ENCODE peak calls at places on chromosomes 6 and 20, in nine cellular contexts. One of them, this sample, is unnamed.
A peak's percentile ranks its signal among the peaks of the same experiment; 100 is the strongest.

GRCh38 chr20:52004720-52005119 is 186.9 kb downstream of the ZFP64 start:
- DNase-seq in sigmoid colon: no peak
- DNase-seq in adipocyte: peak; percentile 83
- DNase-seq in activated CD8-positive, alpha-beta memory T cell treated with anti-CD3 and anti-CD28 coated beads, Interleukin-2, amount 50 U/mL, for 48 hours: no peak
- DNase-seq in dorsolateral prefrontal cortex: no peak
- DNase-seq in SIG-M5: no peak
- DNase-seq in sciatic nerve: no peak
- DNase-seq in WTC11: no peak
- DNase-seq in T-helper 17 cell: no peak
- DNase-seq in this sample: no peak

GRCh38 chr6:112691289-112691688 is 344.2 kb downstream of the RFPL4B start:
- DNase-seq in sciatic nerve: no peak
- DNase-seq in SIG-M5: no peak
- DNase-seq in dorsolateral prefrontal cortex: no peak
- DNase-seq in WTC11: no peak
- DNase-seq in T-helper 17 cell: no peak
- DNase-seq in adipocyte: peak; percentile 81
- DNase-seq in activated CD8-positive, alpha-beta memory T cell treated with anti-CD3 and anti-CD28 coated beads, Interleukin-2, amount 50 U/mL, for 48 hours: no peak
- DNase-seq in sigmoid colon: no peak
- DNase-seq in this sample: no peak

GRCh38 chr20:47051936-47052566 is 157.4 kb downstream of the EYA2 start:
- DNase-seq in WTC11: no peak
- DNase-seq in T-helper 17 cell: no peak
- DNase-seq in dorsolateral prefrontal cortex: no peak
- DNase-seq in activated CD8-positive, alpha-beta memory T cell treated with anti-CD3 and anti-CD28 coated beads, Interleukin-2, amount 50 U/mL, for 48 hours: no peak
- DNase-seq in sigmoid colon: no peak
- DNase-seq in adipocyte: no peak
- DNase-seq in SIG-M5: no peak
- DNase-seq in sciatic nerve: no peak
- DNase-seq in this sample: no peak

GRCh38 chr20:55582498-55582897 is 422.8 kb downstream of the CBLN4 start:
- DNase-seq in dorsolateral prefrontal cortex: no peak
- DNase-seq in sigmoid colon: no peak
- DNase-seq in sciatic nerve: no peak
- DNase-seq in SIG-M5: no peak
- DNase-seq in WTC11: no peak
- DNase-seq in activated CD8-positive, alpha-beta memory T cell treated with anti-CD3 and anti-CD28 coated beads, Interleukin-2, amount 50 U/mL, for 48 hours: no peak
- DNase-seq in T-helper 17 cell: no peak
- DNase-seq in adipocyte: no peak
- DNase-seq in this sample: no peak

GRCh38 chr6:9537381-9537780 is 877.5 kb downstream of the TFAP2A start:
- DNase-seq in SIG-M5: no peak
- DNase-seq in dorsolateral prefrontal cortex: no peak
- DNase-seq in sigmoid colon: no peak
- DNase-seq in WTC11: no peak
- DNase-seq in sciatic nerve: no peak
- DNase-seq in T-helper 17 cell: no peak
- DNase-seq in adipocyte: no peak
- DNase-seq in activated CD8-positive, alpha-beta memory T cell treated with anti-CD3 and anti-CD28 coated beads, Interleukin-2, amount 50 U/mL, for 48 hours: no peak
- DNase-seq in this sample: no peak

GRCh38 chr20:22449115-22449973 is 135.0 kb downstream of the FOXA2 start:
- DNase-seq in SIG-M5: no peak
- DNase-seq in dorsolateral prefrontal cortex: no peak
- DNase-seq in sciatic nerve: no peak
- DNase-seq in activated CD8-positive, alpha-beta memory T cell treated with anti-CD3 and anti-CD28 coated beads, Interleukin-2, amount 50 U/mL, for 48 hours: no peak
- DNase-seq in T-helper 17 cell: no peak
- DNase-seq in WTC11: no peak
- DNase-seq in adipocyte: no peak
- DNase-seq in sigmoid colon: no peak
- DNase-seq in this sample: no peak

GRCh38 chr6:36018339-36018738 is 6.1 kb downstream of the SLC26A8 start:
- DNase-seq in dorsolateral prefrontal cortex: no peak
- DNase-seq in sciatic nerve: no peak
- DNase-seq in T-helper 17 cell: no peak
- DNase-seq in adipocyte: no peak
- DNase-seq in SIG-M5: peak; percentile 48
- DNase-seq in sigmoid colon: no peak
- DNase-seq in WTC11: no peak
- DNase-seq in activated CD8-positive, alpha-beta memory T cell treated with anti-CD3 and anti-CD28 coated beads, Interleukin-2, amount 50 U/mL, for 48 hours: no peak
- DNase-seq in this sample: no peak

GRCh38 chr20:9287826-9288225 is 218.9 kb downstream of the PLCB4 start:
- DNase-seq in WTC11: no peak
- DNase-seq in dorsolateral prefrontal cortex: no peak
- DNase-seq in sigmoid colon: no peak
- DNase-seq in SIG-M5: no peak
- DNase-seq in sciatic nerve: no peak
- DNase-seq in activated CD8-positive, alpha-beta memory T cell treated with anti-CD3 and anti-CD28 coated beads, Interleukin-2, amount 50 U/mL, for 48 hours: no peak
- DNase-seq in T-helper 17 cell: no peak
- DNase-seq in adipocyte: no peak
- DNase-seq in this sample: no peak

GRCh38 chr6:8780653-8781052 is 345.3 kb upstream of the SLC35B3 start:
- DNase-seq in adipocyte: no peak
- DNase-seq in SIG-M5: no peak
- DNase-seq in dorsolateral prefrontal cortex: no peak
- DNase-seq in activated CD8-positive, alpha-beta memory T cell treated with anti-CD3 and anti-CD28 coated beads, Interleukin-2, amount 50 U/mL, for 48 hours: no peak
- DNase-seq in sigmoid colon: no peak
- DNase-seq in sciatic nerve: no peak
- DNase-seq in WTC11: no peak
- DNase-seq in T-helper 17 cell: no peak
- DNase-seq in this sample: no peak

GRCh38 chr20:43102394-43102793 is 87.3 kb downstream of the PTPRT start:
- DNase-seq in sciatic nerve: no peak
- DNase-seq in adipocyte: no peak
- DNase-seq in WTC11: peak; percentile 67
- DNase-seq in T-helper 17 cell: no peak
- DNase-seq in activated CD8-positive, alpha-beta memory T cell treated with anti-CD3 and anti-CD28 coated beads, Interleukin-2, amount 50 U/mL, for 48 hours: no peak
- DNase-seq in sigmoid colon: no peak
- DNase-seq in dorsolateral prefrontal cortex: no peak
- DNase-seq in SIG-M5: no peak
- DNase-seq in this sample: no peak

GRCh38 chr6:24495516-24495847 is 713 bp downstream of the ALDH5A1 start:
- DNase-seq in SIG-M5: no peak
- DNase-seq in sigmoid colon: peak; percentile 83
- DNase-seq in activated CD8-positive, alpha-beta memory T cell treated with anti-CD3 and anti-CD28 coated beads, Interleukin-2, amount 50 U/mL, for 48 hours: no peak
- DNase-seq in dorsolateral prefrontal cortex: no peak
- DNase-seq in sciatic nerve: peak; percentile 82
- DNase-seq in T-helper 17 cell: no peak
- DNase-seq in adipocyte: peak; percentile 44
- DNase-seq in WTC11: peak; percentile 62
- DNase-seq in this sample: no peak

GRCh38 chr6:107082045-107082444 is 33.3 kb downstream of the BEND3 start:
- DNase-seq in sciatic nerve: no peak
- DNase-seq in sigmoid colon: peak; percentile 5
- DNase-seq in activated CD8-positive, alpha-beta memory T cell treated with anti-CD3 and anti-CD28 coated beads, Interleukin-2, amount 50 U/mL, for 48 hours: no peak
- DNase-seq in WTC11: no peak
- DNase-seq in SIG-M5: no peak
- DNase-seq in T-helper 17 cell: no peak
- DNase-seq in dorsolateral prefrontal cortex: no peak
- DNase-seq in adipocyte: no peak
- DNase-seq in this sample: no peak

GRCh38 chr6:134074151-134074712 is 21.8 kb upstream of the SLC2A12 start:
- DNase-seq in WTC11: peak; percentile 75
- DNase-seq in adipocyte: no peak
- DNase-seq in dorsolateral prefrontal cortex: peak; percentile 68
- DNase-seq in sigmoid colon: no peak
- DNase-seq in SIG-M5: no peak
- DNase-seq in T-helper 17 cell: no peak
- DNase-seq in sciatic nerve: no peak
- DNase-seq in activated CD8-positive, alpha-beta memory T cell treated with anti-CD3 and anti-CD28 coated beads, Interleukin-2, amount 50 U/mL, for 48 hours: no peak
- DNase-seq in this sample: no peak

GRCh38 chr6:30171677-30172471 is 8.5 kb downstream of the TRIM15 start:
- DNase-seq in adipocyte: peak; percentile 19
- DNase-seq in sigmoid colon: no peak
- DNase-seq in SIG-M5: no peak
- DNase-seq in T-helper 17 cell: no peak
- DNase-seq in sciatic nerve: no peak
- DNase-seq in activated CD8-positive, alpha-beta memory T cell treated with anti-CD3 and anti-CD28 coated beads, Interleukin-2, amount 50 U/mL, for 48 hours: no peak
- DNase-seq in WTC11: peak; percentile 74
- DNase-seq in dorsolateral prefrontal cortex: no peak
- DNase-seq in this sample: no peak

GRCh38 chr20:42308980-42309524 is 690.9 kb upstream of the CHD6 start:
- DNase-seq in SIG-M5: no peak
- DNase-seq in dorsolateral prefrontal cortex: no peak
- DNase-seq in activated CD8-positive, alpha-beta memory T cell treated with anti-CD3 and anti-CD28 coated beads, Interleukin-2, amount 50 U/mL, for 48 hours: no peak
- DNase-seq in WTC11: no peak
- DNase-seq in sciatic nerve: no peak
- DNase-seq in sigmoid colon: no peak
- DNase-seq in T-helper 17 cell: no peak
- DNase-seq in adipocyte: no peak
- DNase-seq in this sample: no peak

GRCh38 chr20:45036044-45036755 is 64.7 kb downstream of the KCNS1 start:
- DNase-seq in adipocyte: peak; percentile 68
- DNase-seq in sciatic nerve: no peak
- DNase-seq in activated CD8-positive, alpha-beta memory T cell treated with anti-CD3 and anti-CD28 coated beads, Interleukin-2, amount 50 U/mL, for 48 hours: peak; percentile 68
- DNase-seq in sigmoid colon: no peak
- DNase-seq in dorsolateral prefrontal cortex: no peak
- DNase-seq in SIG-M5: no peak
- DNase-seq in T-helper 17 cell: no peak
- DNase-seq in WTC11: no peak
- DNase-seq in this sample: no peak

GRCh38 chr6:138692978-138693909 is 80.3 kb upstream of the CCDC28A start:
- DNase-seq in T-helper 17 cell: peak; percentile 21
- DNase-seq in activated CD8-positive, alpha-beta memory T cell treated with anti-CD3 and anti-CD28 coated beads, Interleukin-2, amount 50 U/mL, for 48 hours: peak; percentile 66
- DNase-seq in adipocyte: peak; percentile 63
- DNase-seq in sciatic nerve: peak; percentile 80
- DNase-seq in SIG-M5: no peak
- DNase-seq in WTC11: peak; percentile 83
- DNase-seq in sigmoid colon: peak; percentile 78
- DNase-seq in dorsolateral prefrontal cortex: no peak
- DNase-seq in this sample: peak; percentile 37

GRCh38 chr20:19781235-19781634 is 23.2 kb downstream of the RIN2 start:
- DNase-seq in T-helper 17 cell: no peak
- DNase-seq in dorsolateral prefrontal cortex: no peak
- DNase-seq in WTC11: no peak
- DNase-seq in sigmoid colon: peak; percentile 4
- DNase-seq in activated CD8-positive, alpha-beta memory T cell treated with anti-CD3 and anti-CD28 coated beads, Interleukin-2, amount 50 U/mL, for 48 hours: no peak
- DNase-seq in adipocyte: no peak
- DNase-seq in SIG-M5: no peak
- DNase-seq in sciatic nerve: no peak
- DNase-seq in this sample: no peak

GRCh38 chr6:73782911-73783310 is 86.9 kb downstream of the CD109 start:
- DNase-seq in SIG-M5: no peak
- DNase-seq in adipocyte: no peak
- DNase-seq in sigmoid colon: no peak
- DNase-seq in sciatic nerve: no peak
- DNase-seq in WTC11: no peak
- DNase-seq in dorsolateral prefrontal cortex: no peak
- DNase-seq in activated CD8-positive, alpha-beta memory T cell treated with anti-CD3 and anti-CD28 coated beads, Interleukin-2, amount 50 U/mL, for 48 hours: no peak
- DNase-seq in T-helper 17 cell: no peak
- DNase-seq in this sample: no peak

GRCh38 chr20:60221593-60221992 is 263.4 kb downstream of the CDH26 start:
- DNase-seq in activated CD8-positive, alpha-beta memory T cell treated with anti-CD3 and anti-CD28 coated beads, Interleukin-2, amount 50 U/mL, for 48 hours: no peak
- DNase-seq in adipocyte: no peak
- DNase-seq in sigmoid colon: no peak
- DNase-seq in WTC11: no peak
- DNase-seq in sciatic nerve: no peak
- DNase-seq in dorsolateral prefrontal cortex: no peak
- DNase-seq in T-helper 17 cell: no peak
- DNase-seq in SIG-M5: no peak
- DNase-seq in this sample: no peak

GRCh38 chr6:67541591-67541990 is 1093.5 kb upstream of the ADGRB3 start:
- DNase-seq in activated CD8-positive, alpha-beta memory T cell treated with anti-CD3 and anti-CD28 coated beads, Interleukin-2, amount 50 U/mL, for 48 hours: no peak
- DNase-seq in WTC11: no peak
- DNase-seq in sigmoid colon: no peak
- DNase-seq in dorsolateral prefrontal cortex: no peak
- DNase-seq in adipocyte: peak; percentile 27
- DNase-seq in SIG-M5: no peak
- DNase-seq in sciatic nerve: no peak
- DNase-seq in T-helper 17 cell: no peak
- DNase-seq in this sample: no peak

GRCh38 chr6:20711518-20711917 is 177.3 kb downstream of the CDKAL1 start:
- DNase-seq in adipocyte: no peak
- DNase-seq in sigmoid colon: no peak
- DNase-seq in dorsolateral prefrontal cortex: no peak
- DNase-seq in SIG-M5: no peak
- DNase-seq in T-helper 17 cell: no peak
- DNase-seq in activated CD8-positive, alpha-beta memory T cell treated with anti-CD3 and anti-CD28 coated beads, Interleukin-2, amount 50 U/mL, for 48 hours: no peak
- DNase-seq in WTC11: no peak
- DNase-seq in sciatic nerve: no peak
- DNase-seq in this sample: no peak

GRCh38 chr6:16370943-16371342 is 132.6 kb downstream of the GMPR start:
- DNase-seq in sigmoid colon: no peak
- DNase-seq in WTC11: no peak
- DNase-seq in sciatic nerve: no peak
- DNase-seq in activated CD8-positive, alpha-beta memory T cell treated with anti-CD3 and anti-CD28 coated beads, Interleukin-2, amount 50 U/mL, for 48 hours: no peak
- DNase-seq in T-helper 17 cell: no peak
- DNase-seq in SIG-M5: no peak
- DNase-seq in adipocyte: no peak
- DNase-seq in dorsolateral prefrontal cortex: no peak
- DNase-seq in this sample: no peak

GRCh38 chr20:64258071-64258823 is 2.7 kb downstream of the PCMTD2 start:
- DNase-seq in T-helper 17 cell: no peak
- DNase-seq in sciatic nerve: no peak
- DNase-seq in activated CD8-positive, alpha-beta memory T cell treated with anti-CD3 and anti-CD28 coated beads, Interleukin-2, amount 50 U/mL, for 48 hours: no peak
- DNase-seq in dorsolateral prefrontal cortex: no peak
- DNase-seq in sigmoid colon: no peak
- DNase-seq in adipocyte: no peak
- DNase-seq in SIG-M5: no peak
- DNase-seq in WTC11: no peak
- DNase-seq in this sample: no peak

GRCh38 chr6:31308050-31308844 is 36.4 kb upstream of the HLA-C start:
- DNase-seq in WTC11: peak; percentile 88
- DNase-seq in adipocyte: no peak
- DNase-seq in activated CD8-positive, alpha-beta memory T cell treated with anti-CD3 and anti-CD28 coated beads, Interleukin-2, amount 50 U/mL, for 48 hours: peak; percentile 73
- DNase-seq in dorsolateral prefrontal cortex: no peak
- DNase-seq in T-helper 17 cell: peak; percentile 65
- DNase-seq in SIG-M5: no peak
- DNase-seq in sigmoid colon: peak; percentile 62
- DNase-seq in sciatic nerve: no peak
- DNase-seq in this sample: no peak

GRCh38 chr6:163984446-163984936 is 570.0 kb downstream of the QKI start:
- DNase-seq in WTC11: no peak
- DNase-seq in sigmoid colon: no peak
- DNase-seq in adipocyte: no peak
- DNase-seq in SIG-M5: no peak
- DNase-seq in dorsolateral prefrontal cortex: no peak
- DNase-seq in T-helper 17 cell: no peak
- DNase-seq in sciatic nerve: no peak
- DNase-seq in activated CD8-positive, alpha-beta memory T cell treated with anti-CD3 and anti-CD28 coated beads, Interleukin-2, amount 50 U/mL, for 48 hours: no peak
- DNase-seq in this sample: no peak

GRCh38 chr6:33547499-33547898 is 32.6 kb downstream of the BAK1 start:
- DNase-seq in WTC11: no peak
- DNase-seq in SIG-M5: no peak
- DNase-seq in dorsolateral prefrontal cortex: no peak
- DNase-seq in sigmoid colon: no peak
- DNase-seq in activated CD8-positive, alpha-beta memory T cell treated with anti-CD3 and anti-CD28 coated beads, Interleukin-2, amount 50 U/mL, for 48 hours: no peak
- DNase-seq in adipocyte: no peak
- DNase-seq in T-helper 17 cell: no peak
- DNase-seq in sciatic nerve: no peak
- DNase-seq in this sample: no peak

GRCh38 chr20:24584538-24585356 is 115.3 kb downstream of the SYNDIG1 start:
- DNase-seq in WTC11: no peak
- DNase-seq in sciatic nerve: no peak
- DNase-seq in dorsolateral prefrontal cortex: no peak
- DNase-seq in SIG-M5: no peak
- DNase-seq in T-helper 17 cell: no peak
- DNase-seq in sigmoid colon: no peak
- DNase-seq in activated CD8-positive, alpha-beta memory T cell treated with anti-CD3 and anti-CD28 coated beads, Interleukin-2, amount 50 U/mL, for 48 hours: no peak
- DNase-seq in adipocyte: peak; percentile 13
- DNase-seq in this sample: no peak

GRCh38 chr6:12538881-12539357 is 177.6 kb upstream of the PHACTR1 start:
- DNase-seq in sigmoid colon: no peak
- DNase-seq in sciatic nerve: peak; percentile 80
- DNase-seq in T-helper 17 cell: no peak
- DNase-seq in SIG-M5: no peak
- DNase-seq in activated CD8-positive, alpha-beta memory T cell treated with anti-CD3 and anti-CD28 coated beads, Interleukin-2, amount 50 U/mL, for 48 hours: no peak
- DNase-seq in dorsolateral prefrontal cortex: no peak
- DNase-seq in WTC11: no peak
- DNase-seq in adipocyte: no peak
- DNase-seq in this sample: no peak

GRCh38 chr6:128388380-128388779 is 132.0 kb downstream of the PTPRK start:
- DNase-seq in T-helper 17 cell: no peak
- DNase-seq in SIG-M5: no peak
- DNase-seq in sciatic nerve: no peak
- DNase-seq in WTC11: no peak
- DNase-seq in sigmoid colon: no peak
- DNase-seq in dorsolateral prefrontal cortex: no peak
- DNase-seq in activated CD8-positive, alpha-beta memory T cell treated with anti-CD3 and anti-CD28 coated beads, Interleukin-2, amount 50 U/mL, for 48 hours: no peak
- DNase-seq in adipocyte: no peak
- DNase-seq in this sample: no peak

GRCh38 chr6:139686308-139686707 is 311.9 kb upstream of the CITED2 start:
- DNase-seq in WTC11: no peak
- DNase-seq in activated CD8-positive, alpha-beta memory T cell treated with anti-CD3 and anti-CD28 coated beads, Interleukin-2, amount 50 U/mL, for 48 hours: no peak
- DNase-seq in sigmoid colon: peak; percentile 71
- DNase-seq in sciatic nerve: no peak
- DNase-seq in adipocyte: peak; percentile 43
- DNase-seq in dorsolateral prefrontal cortex: no peak
- DNase-seq in T-helper 17 cell: no peak
- DNase-seq in SIG-M5: no peak
- DNase-seq in this sample: no peak